ENCODE peak calls at places on chromosome 19, in seven cellular contexts. X is ascending aorta; U is CD4-positive, alpha-beta T cell; K is nephron progenitor cell; H is brain microvascular endothelial cell; M is body of pancreas; G is fibroblast of mammary gland. Z is an unnamed sample.

GRCh38 chr19:47726467-47726866 is 13.2 kb downstream of the EHD2 start:
- DNase-seq in H (no peak), G (peak; percentile 73), U (no peak), X (no peak), K (no peak), M (no peak), Z (no peak)

GRCh38 chr19:45376045-45376724 is 5.8 kb upstream of the ERCC2 start:
- DNase-seq in H (peak; percentile 93), U (no peak), K (peak; percentile 50), M (peak; percentile 75), X (no peak), G (peak; percentile 88), Z (peak; percentile 93)

GRCh38 chr19:42548545-42548944 is 20.3 kb upstream of the CEACAM1 start:
- DNase-seq in K (no peak), H (no peak), U (no peak), X (no peak), M (no peak), G (no peak), Z (no peak)

GRCh38 chr19:16382775-16383543 is 58.3 kb downstream of the KLF2 start:
- DNase-seq in U (peak; percentile 74), M (peak; percentile 74), G (peak; percentile 87), K (peak; percentile 84), H (peak; percentile 76), X (peak; percentile 92), Z (peak; percentile 74)

GRCh38 chr19:40223135-40223822 is 3.2 kb downstream of the CCNP start:
- DNase-seq in M (no peak), G (no peak), U (peak; percentile 8), K (no peak), X (no peak), H (no peak), Z (no peak)

GRCh38 chr19:42468273-42468796 is 25.6 kb upstream of the CXCL17 start:
- DNase-seq in X (no peak), K (no peak), M (no peak), U (no peak), G (peak; percentile 93), H (peak; percentile 69), Z (no peak)

GRCh38 chr19:54521022-54521859 is 18.6 kb downstream of the LAIR2 start:
- DNase-seq in U (no peak), K (no peak), H (no peak), M (no peak), G (no peak), X (no peak), Z (no peak)

GRCh38 chr19:359653-359925 is 15.0 kb upstream of the MIER2 start:
- DNase-seq in K (no peak), G (no peak), U (no peak), H (no peak), M (no peak), X (no peak), Z (no peak)

GRCh38 chr19:21877976-21878375 is 42.0 kb upstream of the ZNF43 start:
- DNase-seq in U (no peak), K (no peak), M (no peak), G (no peak), H (no peak), X (no peak), Z (no peak)

GRCh38 chr19:11860721-11861120 is 12.2 kb downstream of the ZNF439 start:
- DNase-seq in G (no peak), X (no peak), M (no peak), H (no peak), U (no peak), K (no peak), Z (no peak)

GRCh38 chr19:15300533-15301194 is 31.7 kb downstream of the BRD4 start:
- DNase-seq in K (no peak), X (no peak), H (peak; percentile 65), G (peak; percentile 86), M (no peak), U (no peak), Z (no peak)

GRCh38 chr19:46772170-46773017 is 16.0 kb downstream of the SLC1A5 start:
- DNase-seq in H (no peak), U (no peak), X (no peak), K (no peak), M (no peak), G (no peak), Z (no peak)

GRCh38 chr19:5050016-5050656 is 81.2 kb downstream of the KDM4B start:
- DNase-seq in X (no peak), H (no peak), M (no peak), G (no peak), U (no peak), K (no peak), Z (no peak)

GRCh38 chr19:1284293-1284978 is 1.2 kb upstream of the EFNA2 start:
- DNase-seq in X (no peak), G (no peak), H (no peak), K (no peak), U (no peak), M (no peak), Z (peak; percentile 74)

GRCh38 chr19:45640849-45641273 is 1.7 kb upstream of the EML2 start:
- DNase-seq in U (no peak), M (peak; percentile 24), X (no peak), G (no peak), K (peak; percentile 56), H (no peak), Z (no peak)

GRCh38 chr19:13902993-13903555 is 2.8 kb downstream of the BRME1 start:
- DNase-seq in X (no peak), G (peak; percentile 15), K (no peak), M (no peak), H (no peak), U (no peak), Z (peak; percentile 26)

GRCh38 chr19:38252935-38253691 is 3.1 kb downstream of the PPP1R14A start:
- DNase-seq in K (peak; percentile 30), U (no peak), G (no peak), M (peak; percentile 14), H (no peak), X (peak; percentile 90), Z (no peak)

GRCh38 chr19:28012361-28012760 is 1200.6 kb downstream of the UQCRFS1 start:
- DNase-seq in G (no peak), K (no peak), M (no peak), H (no peak), U (no peak), X (no peak), Z (no peak)

GRCh38 chr19:47697863-47698609 is 15.2 kb upstream of the EHD2 start:
- DNase-seq in H (peak; percentile 66), U (peak; percentile 16), K (peak; percentile 77), X (peak; percentile 80), G (peak; percentile 86), M (peak; percentile 77), Z (peak; percentile 84)

GRCh38 chr19:4015705-4016402 is 8.3 kb downstream of the PIAS4 start:
- DNase-seq in H (no peak), G (no peak), X (no peak), U (no peak), M (peak; percentile 79), K (peak; percentile 94), Z (peak; percentile 9)

GRCh38 chr19:15197275-15198005 is 3.4 kb downstream of the NOTCH3 start:
- DNase-seq in M (peak; percentile 33), U (no peak), X (no peak), H (no peak), K (no peak), G (peak; percentile 37), Z (no peak)

DNA sequence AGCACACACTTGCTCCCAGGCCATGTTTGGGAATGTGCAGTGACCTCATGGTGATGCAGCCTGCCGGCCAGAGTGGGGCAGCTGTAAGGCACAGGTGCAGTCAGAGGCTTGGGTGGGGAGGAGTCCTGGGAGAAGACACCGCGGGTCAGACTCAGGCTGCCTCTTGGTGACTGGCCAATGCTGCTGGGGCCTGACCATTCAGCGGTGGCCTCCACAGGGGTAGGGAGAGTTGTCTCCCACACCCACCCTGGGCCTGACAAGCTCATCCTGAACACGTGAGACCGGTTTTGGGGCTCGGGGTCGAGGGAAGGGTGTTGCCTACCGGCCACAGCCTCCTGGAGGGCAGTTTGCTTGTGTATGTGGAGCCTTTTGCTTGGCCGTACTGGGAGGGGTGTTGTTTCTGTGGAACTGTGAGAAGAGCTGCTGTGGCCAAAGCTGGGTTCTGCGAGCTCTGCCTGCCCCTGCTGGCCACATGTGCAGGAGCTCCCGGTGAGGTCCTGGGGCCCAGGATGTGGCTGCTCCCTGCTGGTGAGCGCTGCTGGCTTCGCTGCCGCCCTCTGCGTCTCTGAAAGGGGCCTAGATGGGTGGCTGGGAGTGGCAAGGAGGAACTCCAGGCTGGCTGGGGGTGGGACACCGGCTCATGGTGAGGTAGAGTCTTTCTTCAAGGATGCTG is 22.1 kb downstream of the UPF1 start:
- DNase-seq in M (no peak), H (no peak), K (no peak), G (no peak), U (no peak), X (no peak), Z (no peak)
- TF ChIP-seq CTCF in M (no peak), H (peak; percentile 16), K (no peak), G (no peak), U (no peak), X (no peak), Z (no peak)

DNA sequence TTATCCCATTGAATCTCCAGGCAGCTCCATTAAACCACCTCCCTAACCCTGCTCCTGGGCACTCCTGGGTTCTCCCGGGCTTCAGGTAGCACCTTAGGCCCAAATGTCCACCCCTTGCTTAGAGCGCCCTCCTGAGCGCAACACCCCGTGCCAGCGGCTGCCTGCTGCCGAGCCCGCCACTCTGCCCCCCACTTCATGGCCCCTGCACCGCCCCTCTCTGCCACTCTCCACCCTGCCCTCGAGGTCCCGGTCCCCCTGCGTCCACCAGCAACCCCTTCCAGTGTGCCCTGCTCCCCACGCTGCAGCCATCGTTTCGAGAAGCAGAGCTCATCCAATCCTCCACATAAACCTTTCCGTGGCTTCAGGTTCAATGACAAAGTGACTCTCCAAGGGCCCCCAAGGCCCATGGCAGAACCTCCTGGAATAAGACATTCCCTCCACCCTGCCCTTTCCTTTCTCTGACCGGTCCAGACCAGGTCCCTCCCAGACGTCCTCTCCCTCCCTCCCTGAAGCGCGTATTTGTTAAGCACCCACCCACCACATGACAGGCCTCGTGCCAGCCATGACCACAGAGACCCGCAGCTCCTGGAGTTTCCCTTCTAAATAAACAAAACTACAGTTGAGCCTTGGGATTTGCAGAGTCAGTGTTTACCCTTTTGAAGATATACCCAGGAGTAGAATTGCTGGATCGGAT is 66.6 kb downstream of the ARHGEF18 start:
- DNase-seq in U (no peak), H (peak; percentile 44), K (no peak), X (no peak), M (peak; percentile 65), G (peak; percentile 68), Z (no peak)
- TF ChIP-seq CTCF in U (no peak), H (no peak), K (no peak), X (no peak), M (no peak), G (no peak), Z (no peak)

DNA sequence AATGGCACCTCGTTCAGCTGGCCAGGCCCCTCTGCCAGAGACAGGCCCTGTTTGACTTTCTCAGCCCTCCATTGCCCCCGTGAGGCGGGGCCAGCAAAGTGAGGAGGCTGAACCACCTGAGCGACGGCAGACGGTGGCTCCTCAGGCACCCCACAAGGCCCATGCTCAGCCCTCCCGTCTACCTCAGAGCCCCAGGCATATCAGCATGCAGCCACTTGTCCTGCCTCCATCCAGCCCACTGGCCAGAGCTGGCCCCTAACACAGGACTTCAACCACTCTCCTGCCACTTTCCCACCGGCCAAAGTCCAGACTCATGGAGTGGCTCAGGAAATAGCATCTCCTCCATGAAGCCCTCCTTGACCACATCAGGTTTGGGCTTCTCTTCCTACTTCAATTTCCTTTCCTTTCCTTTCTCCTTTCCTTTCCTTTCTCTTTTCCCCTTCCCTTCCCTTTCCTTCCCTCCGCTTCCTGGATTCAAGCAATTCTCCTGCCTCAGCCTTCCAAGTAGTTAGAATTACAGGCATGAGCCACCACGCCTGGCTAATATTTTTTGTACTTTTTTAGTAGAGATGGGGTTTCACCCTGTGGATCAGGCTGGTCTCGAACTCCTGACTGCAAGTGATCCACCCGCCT is 9.3 kb downstream of the SLC7A10 start:
- DNase-seq in U (no peak), X (no peak), H (no peak), K (no peak), M (no peak), G (no peak), Z (no peak)
- TF ChIP-seq CTCF in U (no peak), X (no peak), H (no peak), K (no peak), M (no peak), G (no peak), Z (no peak)

GRCh38 chr19:12864721-12865715 is 16.2 kb downstream of the DNASE2 start:
- DNase-seq in H (no peak), X (no peak), K (no peak), G (no peak), U (no peak), M (peak; percentile 49), Z (no peak)
- TF ChIP-seq CTCF in H (no peak), X (no peak), K (no peak), G (no peak), U (no peak), M (peak; percentile 48), Z (no peak)

Z was measured in Caco-2.